ENCODE peak calls at places on chromosomes 16 and 17, in ten cellular contexts. H, W, R, E, I, S, K, P, Z and U are unnamed samples.

GRCh38 chr16:55534773-55535172 is 25.9 kb downstream of the LPCAT2 start:
- DNase-seq in E (no peak), R (no peak), Z (no peak), S (no peak), W (no peak), P (no peak), H (no peak), K (peak), I (no peak), U (no peak)

GRCh38 chr17:18121201-18121600 is 12.6 kb downstream of the MYO15A start:
- DNase-seq in P (no peak), I (no peak), K (no peak), H (no peak), Z (no peak), W (no peak), E (no peak), R (no peak), S (no peak), U (no peak)

GRCh38 chr17:8668181-8668740 is 37.7 kb upstream of the MYH10 start:
- DNase-seq in S (no peak), E (no peak), W (no peak), P (no peak), I (no peak), Z (no peak), K (no peak), R (no peak), H (no peak), U (no peak)

GRCh38 chr17:81148986-81149533 is 16.2 kb upstream of the PVALEF start:
- DNase-seq in Z (no peak), R (no peak), W (no peak), E (no peak), S (peak), P (no peak), I (no peak), K (no peak), H (no peak), U (no peak)

GRCh38 chr17:30556374-30557332 is 79.4 kb downstream of the GOSR1 start:
- DNase-seq in W (no peak), S (no peak), P (no peak), R (peak), H (no peak), K (no peak), I (no peak), Z (no peak), E (no peak), U (no peak)

GRCh38 chr17:68993112-68993511 is 37.9 kb upstream of the ABCA8 start:
- DNase-seq in H (peak), E (no peak), K (peak), I (no peak), S (no peak), P (no peak), W (no peak), R (no peak), Z (no peak), U (no peak)

GRCh38 chr17:49003557-49004511 is 6.6 kb downstream of the IGF2BP1 start:
- DNase-seq in W (no peak), K (no peak), S (no peak), Z (no peak), H (no peak), P (no peak), E (no peak), I (no peak), R (no peak), U (no peak)

GRCh38 chr16:1913327-1914083 is 4.7 kb downstream of the HS3ST6 start:
- DNase-seq in H (no peak), R (peak), S (no peak), P (peak), Z (no peak), W (no peak), I (peak), E (no peak), K (peak), U (no peak)

GRCh38 chr17:76493505-76494167 is 7.6 kb downstream of the RHBDF2 start:
- DNase-seq in P (no peak), Z (peak), S (no peak), H (no peak), R (peak), K (no peak), E (peak), W (no peak), I (no peak), U (no peak)

GRCh38 chr17:64540118-64540776 is 33.5 kb downstream of the CEP95 start:
- DNase-seq in P (no peak), W (no peak), E (no peak), R (no peak), K (peak), Z (no peak), I (no peak), H (no peak), S (no peak), U (no peak)